ENCODE peak calls at places on chromosomes 16 and 17, in seven cellular contexts. One of them, this sample, is unnamed.

GRCh38 chr16:19683453-19684236 is 34.4 kb downstream of the KNOP1 start:
- DNase-seq in testis: no peak
- DNase-seq in IMR-90: no peak
- DNase-seq in uterus: no peak
- DNase-seq in tibial nerve: no peak
- DNase-seq in transverse colon: no peak
- DNase-seq in Peyer's patch: no peak
- DNase-seq in this sample: no peak

GRCh38 chr16:64351116-64351515 is 770.7 kb downstream of the CDH11 start:
- DNase-seq in transverse colon: no peak
- DNase-seq in uterus: no peak
- DNase-seq in Peyer's patch: no peak
- DNase-seq in tibial nerve: no peak
- DNase-seq in IMR-90: no peak
- DNase-seq in testis: no peak
- DNase-seq in this sample: no peak

GRCh38 chr17:50638851-50639767 is 4.4 kb downstream of the ABCC3 start:
- DNase-seq in uterus: peak
- DNase-seq in transverse colon: peak
- DNase-seq in testis: peak
- DNase-seq in tibial nerve: peak
- DNase-seq in IMR-90: peak
- DNase-seq in Peyer's patch: peak
- DNase-seq in this sample: peak

GRCh38 chr17:5587431-5588032 is 3.2 kb upstream of the NLRP1 start:
- DNase-seq in testis: peak
- DNase-seq in uterus: peak
- DNase-seq in transverse colon: peak
- DNase-seq in IMR-90: peak
- DNase-seq in Peyer's patch: peak
- DNase-seq in tibial nerve: no peak
- DNase-seq in this sample: peak

GRCh38 chr16:424033-424622 is 1.3 kb upstream of the RAB11FIP3 start:
- DNase-seq in Peyer's patch: no peak
- DNase-seq in testis: peak
- DNase-seq in tibial nerve: peak
- DNase-seq in uterus: peak
- DNase-seq in IMR-90: peak
- DNase-seq in transverse colon: peak
- DNase-seq in this sample: peak

GRCh38 chr17:29177871-29178749 is 2.1 kb downstream of the MYO18A start:
- DNase-seq in transverse colon: peak
- DNase-seq in IMR-90: no peak
- DNase-seq in uterus: peak
- DNase-seq in tibial nerve: no peak
- DNase-seq in testis: no peak
- DNase-seq in Peyer's patch: peak
- DNase-seq in this sample: no peak

GRCh38 chr17:40198576-40198975 is 20.5 kb upstream of the WIPF2 start:
- DNase-seq in transverse colon: no peak
- DNase-seq in Peyer's patch: no peak
- DNase-seq in tibial nerve: no peak
- DNase-seq in IMR-90: no peak
- DNase-seq in uterus: no peak
- DNase-seq in testis: no peak
- DNase-seq in this sample: no peak

GRCh38 chr17:44655983-44656700 is at the start of gene MEIOC:
- DNase-seq in IMR-90: peak
- DNase-seq in transverse colon: no peak
- DNase-seq in testis: peak
- DNase-seq in uterus: no peak
- DNase-seq in tibial nerve: no peak
- DNase-seq in Peyer's patch: no peak
- DNase-seq in this sample: no peak

GRCh38 chr16:50497592-50497991 is 50.6 kb upstream of the NKD1 start:
- DNase-seq in transverse colon: no peak
- DNase-seq in testis: no peak
- DNase-seq in Peyer's patch: no peak
- DNase-seq in tibial nerve: no peak
- DNase-seq in uterus: no peak
- DNase-seq in IMR-90: peak
- DNase-seq in this sample: peak

GRCh38 chr16:87666919-87667318 is 64.6 kb downstream of the JPH3 start:
- DNase-seq in tibial nerve: no peak
- DNase-seq in Peyer's patch: no peak
- DNase-seq in IMR-90: no peak
- DNase-seq in transverse colon: no peak
- DNase-seq in uterus: no peak
- DNase-seq in testis: no peak
- DNase-seq in this sample: no peak

GRCh38 chr16:9821331-9821730 is 360.9 kb downstream of the GRIN2A start:
- DNase-seq in transverse colon: no peak
- DNase-seq in uterus: no peak
- DNase-seq in Peyer's patch: no peak
- DNase-seq in IMR-90: no peak
- DNase-seq in tibial nerve: no peak
- DNase-seq in testis: no peak
- DNase-seq in this sample: no peak

GRCh38 chr17:61324540-61324868 is 75.1 kb upstream of the TBX2 start:
- DNase-seq in Peyer's patch: no peak
- DNase-seq in transverse colon: no peak
- DNase-seq in IMR-90: peak
- DNase-seq in uterus: no peak
- DNase-seq in tibial nerve: no peak
- DNase-seq in testis: no peak
- DNase-seq in this sample: peak

GRCh38 chr17:82918508-82918907 is 78.7 kb upstream of the ZNF750 start:
- DNase-seq in Peyer's patch: no peak
- DNase-seq in IMR-90: no peak
- DNase-seq in uterus: no peak
- DNase-seq in tibial nerve: no peak
- DNase-seq in transverse colon: no peak
- DNase-seq in testis: no peak
- DNase-seq in this sample: no peak

GRCh38 chr17:62892069-62892675 is 73.9 kb upstream of the TANC2 start:
- DNase-seq in tibial nerve: no peak
- DNase-seq in Peyer's patch: no peak
- DNase-seq in IMR-90: no peak
- DNase-seq in uterus: no peak
- DNase-seq in transverse colon: no peak
- DNase-seq in testis: no peak
- DNase-seq in this sample: no peak

GRCh38 chr16:23317751-23318150 is 15.6 kb downstream of the SCNN1B start:
- DNase-seq in tibial nerve: no peak
- DNase-seq in transverse colon: no peak
- DNase-seq in testis: no peak
- DNase-seq in IMR-90: no peak
- DNase-seq in Peyer's patch: no peak
- DNase-seq in uterus: no peak
- DNase-seq in this sample: no peak

GRCh38 chr16:84940670-84941551 is 70.4 kb downstream of the ZDHHC7 start:
- DNase-seq in testis: peak
- DNase-seq in IMR-90: no peak
- DNase-seq in tibial nerve: peak
- DNase-seq in uterus: peak
- DNase-seq in transverse colon: no peak
- DNase-seq in Peyer's patch: no peak
- DNase-seq in this sample: no peak

GRCh38 chr16:80034948-80035700 is 434.6 kb upstream of the MAF start:
- DNase-seq in Peyer's patch: no peak
- DNase-seq in IMR-90: no peak
- DNase-seq in transverse colon: no peak
- DNase-seq in tibial nerve: no peak
- DNase-seq in uterus: no peak
- DNase-seq in testis: no peak
- DNase-seq in this sample: no peak

GRCh38 chr17:72838581-72838980 is 253.9 kb downstream of the SLC39A11 start:
- DNase-seq in transverse colon: no peak
- DNase-seq in IMR-90: no peak
- DNase-seq in tibial nerve: no peak
- DNase-seq in Peyer's patch: no peak
- DNase-seq in testis: no peak
- DNase-seq in uterus: no peak
- DNase-seq in this sample: no peak

GRCh38 chr17:45702666-45703266 is 81.4 kb upstream of the CRHR1 start:
- DNase-seq in testis: no peak
- DNase-seq in Peyer's patch: no peak
- DNase-seq in uterus: no peak
- DNase-seq in transverse colon: no peak
- DNase-seq in IMR-90: peak
- DNase-seq in tibial nerve: no peak
- DNase-seq in this sample: no peak

GRCh38 chr17:73592531-73592961 is 51.7 kb downstream of the SDK2 start:
- DNase-seq in testis: no peak
- DNase-seq in Peyer's patch: peak
- DNase-seq in tibial nerve: no peak
- DNase-seq in transverse colon: no peak
- DNase-seq in IMR-90: no peak
- DNase-seq in uterus: no peak
- DNase-seq in this sample: no peak

GRCh38 chr16:21301168-21301894 is 23.2 kb upstream of the CRYM start:
- DNase-seq in testis: peak
- DNase-seq in IMR-90: peak
- DNase-seq in transverse colon: peak
- DNase-seq in Peyer's patch: peak
- DNase-seq in tibial nerve: peak
- DNase-seq in uterus: peak
- DNase-seq in this sample: peak

GRCh38 chr16:89343501-89344291 is 126.2 kb downstream of the ZNF778 start:
- DNase-seq in testis: no peak
- DNase-seq in Peyer's patch: no peak
- DNase-seq in uterus: no peak
- DNase-seq in transverse colon: peak
- DNase-seq in tibial nerve: no peak
- DNase-seq in IMR-90: peak
- DNase-seq in this sample: peak

GRCh38 chr16:48605518-48606110 is 4.4 kb downstream of the N4BP1 start:
- DNase-seq in Peyer's patch: no peak
- DNase-seq in testis: no peak
- DNase-seq in uterus: no peak
- DNase-seq in tibial nerve: no peak
- DNase-seq in transverse colon: no peak
- DNase-seq in IMR-90: no peak
- DNase-seq in this sample: no peak

GRCh38 chr16:4883501-4883900 is 36.2 kb downstream of the UBN1 start:
- DNase-seq in IMR-90: no peak
- DNase-seq in uterus: no peak
- DNase-seq in transverse colon: no peak
- DNase-seq in Peyer's patch: no peak
- DNase-seq in tibial nerve: no peak
- DNase-seq in testis: no peak
- DNase-seq in this sample: no peak
- TF ChIP-seq POLR2A in IMR-90: no peak
- TF ChIP-seq POLR2A in uterus: no peak
- TF ChIP-seq POLR2A in transverse colon: no peak
- TF ChIP-seq POLR2A in Peyer's patch: no peak
- TF ChIP-seq POLR2A in tibial nerve: no peak
- TF ChIP-seq POLR2A in testis: no peak
- TF ChIP-seq POLR2A in this sample: no peak

GRCh38 chr16:1779741-1780676 is 2.4 kb downstream of the SPSB3 start:
- DNase-seq in Peyer's patch: no peak
- DNase-seq in IMR-90: no peak
- DNase-seq in tibial nerve: no peak
- DNase-seq in transverse colon: peak
- DNase-seq in uterus: no peak
- DNase-seq in testis: no peak
- DNase-seq in this sample: no peak
- TF ChIP-seq POLR2A in Peyer's patch: no peak
- TF ChIP-seq POLR2A in IMR-90: no peak
- TF ChIP-seq POLR2A in tibial nerve: no peak
- TF ChIP-seq POLR2A in transverse colon: no peak
- TF ChIP-seq POLR2A in uterus: no peak
- TF ChIP-seq POLR2A in testis: no peak
- TF ChIP-seq POLR2A in this sample: no peak

GRCh38 chr16:24851700-24852099 is 5.9 kb downstream of the SLC5A11 start:
- DNase-seq in uterus: no peak
- DNase-seq in Peyer's patch: no peak
- DNase-seq in tibial nerve: no peak
- DNase-seq in IMR-90: peak
- DNase-seq in transverse colon: no peak
- DNase-seq in testis: no peak
- DNase-seq in this sample: no peak
- TF ChIP-seq POLR2A in uterus: no peak
- TF ChIP-seq POLR2A in Peyer's patch: no peak
- TF ChIP-seq POLR2A in tibial nerve: no peak
- TF ChIP-seq POLR2A in IMR-90: no peak
- TF ChIP-seq POLR2A in transverse colon: no peak
- TF ChIP-seq POLR2A in testis: no peak
- TF ChIP-seq POLR2A in this sample: no peak

GRCh38 chr17:36948717-36949460 is at the start of gene AATF:
- DNase-seq in transverse colon: peak
- DNase-seq in testis: peak
- DNase-seq in tibial nerve: peak
- DNase-seq in uterus: peak
- DNase-seq in IMR-90: peak
- DNase-seq in Peyer's patch: peak
- DNase-seq in this sample: peak
- TF ChIP-seq POLR2A in transverse colon: peak
- TF ChIP-seq POLR2A in testis: no peak
- TF ChIP-seq POLR2A in tibial nerve: peak
- TF ChIP-seq POLR2A in uterus: peak
- TF ChIP-seq POLR2A in IMR-90: peak
- TF ChIP-seq POLR2A in Peyer's patch: peak
- TF ChIP-seq POLR2A in this sample: peak

This sample was measured in H54.